ENCODE peak calls at places on chromosomes 13 and 19, in seven cellular contexts. K, U, S, M, B, O and D are unnamed samples.

GRCh38 chr19:16400911-16401675 is 70.7 kb downstream of the EPS15L1 start:
- DNase-seq in K (no peak), U (no peak), S (no peak), M (peak), B (no peak), O (no peak), D (no peak)

GRCh38 chr13:75938811-75939525 is 302.8 kb downstream of the LMO7 start:
- DNase-seq in K (no peak), U (no peak), S (no peak), M (peak), B (no peak), O (no peak), D (no peak)

GRCh38 chr19:58570770-58571574 is 2.2 kb downstream of the MZF1 start:
- DNase-seq in K (no peak), U (peak), S (peak), M (no peak), B (no peak), O (no peak), D (no peak)

GRCh38 chr13:50127017-50127725 is 111.9 kb downstream of the KCNRG start:
- DNase-seq in K (no peak), U (peak), S (peak), M (peak), B (no peak), O (peak), D (no peak)

GRCh38 chr13:113918981-113919646 is 54.8 kb downstream of the C13orf46 start:
- DNase-seq in K (no peak), U (peak), S (peak), M (no peak), B (no peak), O (no peak), D (no peak)

GRCh38 chr19:35750167-35750566 is 1.8 kb downstream of the LIN37 start:
- DNase-seq in K (no peak), U (no peak), S (no peak), M (no peak), B (no peak), O (no peak), D (no peak)

GRCh38 chr19:53907193-53907581 is 1.9 kb upstream of the CACNG7 start:
- DNase-seq in K (no peak), U (no peak), S (no peak), M (no peak), B (no peak), O (no peak), D (no peak)

GRCh38 chr13:75723927-75724326 is 87.8 kb downstream of the LMO7 start:
- DNase-seq in K (no peak), U (no peak), S (no peak), M (no peak), B (no peak), O (no peak), D (no peak)

GRCh38 chr13:27789495-27790303 is 2.6 kb upstream of the GSX1 start:
- DNase-seq in K (no peak), U (no peak), S (no peak), M (no peak), B (no peak), O (no peak), D (no peak)

GRCh38 chr13:79468402-79468801 is 12.6 kb upstream of the NDFIP2 start:
- DNase-seq in K (no peak), U (no peak), S (no peak), M (no peak), B (no peak), O (no peak), D (no peak)

GRCh38 chr13:21672811-21673591 is 2.1 kb downstream of the FGF9 start:
- DNase-seq in K (no peak), U (peak), S (no peak), M (no peak), B (no peak), O (no peak), D (no peak)

GRCh38 chr19:43078311-43078710 is 4.2 kb downstream of the PSG2 start:
- DNase-seq in K (no peak), U (no peak), S (no peak), M (no peak), B (no peak), O (no peak), D (peak)

GRCh38 chr19:28399187-28399586 is 813.8 kb downstream of the UQCRFS1 start:
- DNase-seq in K (no peak), U (no peak), S (no peak), M (no peak), B (no peak), O (no peak), D (no peak)

GRCh38 chr19:47885067-47885463 is 1.1 kb downstream of the SULT2A1 start:
- DNase-seq in K (no peak), U (peak), S (no peak), M (no peak), B (no peak), O (no peak), D (no peak)

GRCh38 chr19:28898279-28898678 is 314.7 kb downstream of the UQCRFS1 start:
- DNase-seq in K (no peak), U (no peak), S (no peak), M (no peak), B (no peak), O (no peak), D (no peak)

GRCh38 chr19:2722541-2723344 is 1.6 kb upstream of the DIRAS1 start:
- DNase-seq in K (no peak), U (peak), S (peak), M (peak), B (peak), O (peak), D (peak)

GRCh38 chr13:61128850-61129645 is 286.6 kb downstream of the PCDH20 start:
- DNase-seq in K (no peak), U (no peak), S (no peak), M (no peak), B (no peak), O (no peak), D (no peak)

GRCh38 chr13:65497265-65497664 is 1732.9 kb downstream of the PCDH9 start:
- DNase-seq in K (no peak), U (no peak), S (no peak), M (no peak), B (no peak), O (no peak), D (peak)

GRCh38 chr13:20901668-20902437 is 693 bp downstream of the XPO4 start:
- DNase-seq in K (no peak), U (peak), S (no peak), M (peak), B (peak), O (no peak), D (peak)

GRCh38 chr19:7680606-7681335 is at the start of gene TRAPPC5:
- DNase-seq in K (peak), U (peak), S (peak), M (peak), B (peak), O (peak), D (peak)
- TF ChIP-seq POLR2A in K (no peak), U (peak), S (no peak), M (peak), B (peak), O (peak), D (peak)

GRCh38 chr19:4709440-4710280 is 14.0 kb downstream of the DPP9 start:
- DNase-seq in K (no peak), U (peak), S (no peak), M (no peak), B (no peak), O (no peak), D (no peak)
- TF ChIP-seq POLR2A in K (no peak), U (no peak), S (no peak), M (no peak), B (no peak), O (no peak), D (no peak)

GRCh38 chr19:38683393-38684077 is 36.1 kb downstream of the ACTN4 start:
- DNase-seq in K (peak), U (peak), S (peak), M (peak), B (peak), O (no peak), D (peak)
- TF ChIP-seq POLR2A in K (peak), U (peak), S (peak), M (peak), B (no peak), O (no peak), D (no peak)

GRCh38 chr13:59873309-59873708 is 290.4 kb downstream of the DIAPH3 start:
- DNase-seq in K (no peak), U (no peak), S (no peak), M (no peak), B (no peak), O (no peak), D (no peak)
- TF ChIP-seq POLR2A in K (no peak), U (no peak), S (no peak), M (no peak), B (no peak), O (no peak), D (no peak)

DNA sequence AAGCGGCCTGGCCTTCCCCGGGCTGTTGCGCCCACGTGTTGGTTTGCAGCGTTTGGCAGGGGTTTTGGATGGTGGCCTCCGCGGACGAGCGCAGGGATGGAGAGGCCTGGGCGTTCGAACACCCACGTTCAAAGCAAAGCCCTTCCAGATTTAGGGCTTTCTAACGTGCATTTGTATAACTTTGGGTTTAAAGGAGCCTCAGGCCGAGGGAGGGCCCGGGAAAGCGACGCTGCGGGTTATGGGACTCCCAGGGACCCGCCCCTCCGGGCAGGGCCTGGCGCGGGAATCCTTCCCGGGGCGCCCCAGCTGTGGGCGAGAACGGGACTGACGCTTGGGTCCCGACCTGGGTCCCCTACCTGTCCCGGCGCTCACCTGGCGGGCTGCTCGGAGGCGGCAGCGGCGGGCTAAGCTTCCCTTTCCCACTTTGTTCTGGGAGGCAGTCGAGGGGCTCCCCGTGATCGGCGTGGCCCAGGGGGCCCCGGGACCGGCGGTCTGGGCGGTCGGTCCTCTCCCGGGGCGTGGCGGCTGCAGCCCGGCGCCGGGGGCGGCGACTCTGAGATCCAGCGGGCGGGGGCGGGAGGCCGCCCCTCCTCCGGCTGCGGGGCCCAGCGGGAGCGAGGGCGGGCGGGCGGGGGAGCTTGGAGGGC is at the start of gene FBXO17:
- DNase-seq in K (no peak), U (peak), S (peak), M (no peak), B (peak), O (peak), D (peak)
- TF ChIP-seq POLR2A in K (no peak), U (no peak), S (no peak), M (no peak), B (peak), O (no peak), D (peak)

GRCh38 chr13:46124967-46125933 is 20.4 kb upstream of the CPB2 start:
- DNase-seq in K (no peak), U (no peak), S (no peak), M (no peak), B (peak), O (no peak), D (no peak)
- TF ChIP-seq POLR2A in K (no peak), U (no peak), S (no peak), M (no peak), B (peak), O (no peak), D (no peak)